ENCODE peak calls at places on chromosome 13, in six cellular contexts. One of them, this sample, is unnamed.

GRCh38 chr13:97855570-97855970 is 97.9 kb upstream of the IPO5 start:
- DNase-seq in stimulated activated naive CD8-positive, alpha-beta T cell treated with anti-CD3 and anti-CD28 coated beads, Interleukin-15, Interleukin-2, amounts not matched to agents 100 U/mL and 50 U/mL, for 24 hours: peak; percentile 6
- DNase-seq in neural crest cell: peak; percentile 36
- DNase-seq in NCI-H2081: peak; percentile 73
- DNase-seq in G401: peak; percentile 75
- DNase-seq in OCI-M1: peak; percentile 80
- DNase-seq in this sample: peak; percentile 45

GRCh38 chr13:25982908-25983307 is 68.9 kb downstream of the SHISA2 start:
- DNase-seq in stimulated activated naive CD8-positive, alpha-beta T cell treated with anti-CD3 and anti-CD28 coated beads, Interleukin-15, Interleukin-2, amounts not matched to agents 100 U/mL and 50 U/mL, for 24 hours: no peak
- DNase-seq in NCI-H2081: no peak
- DNase-seq in G401: peak; percentile 41
- DNase-seq in neural crest cell: no peak
- DNase-seq in OCI-M1: no peak
- DNase-seq in this sample: no peak

GRCh38 chr13:27917121-27917947 is 2.5 kb upstream of the PDX1 start:
- DNase-seq in G401: no peak
- DNase-seq in stimulated activated naive CD8-positive, alpha-beta T cell treated with anti-CD3 and anti-CD28 coated beads, Interleukin-15, Interleukin-2, amounts not matched to agents 100 U/mL and 50 U/mL, for 24 hours: peak; percentile 18
- DNase-seq in OCI-M1: no peak
- DNase-seq in neural crest cell: no peak
- DNase-seq in NCI-H2081: no peak
- DNase-seq in this sample: no peak

GRCh38 chr13:113051641-113052040 is 54.0 kb upstream of the F7 start:
- DNase-seq in NCI-H2081: no peak
- DNase-seq in G401: no peak
- DNase-seq in neural crest cell: no peak
- DNase-seq in OCI-M1: no peak
- DNase-seq in stimulated activated naive CD8-positive, alpha-beta T cell treated with anti-CD3 and anti-CD28 coated beads, Interleukin-15, Interleukin-2, amounts not matched to agents 100 U/mL and 50 U/mL, for 24 hours: no peak
- DNase-seq in this sample: no peak

GRCh38 chr13:82772802-82773201 is 1109.5 kb downstream of the SLITRK1 start:
- DNase-seq in stimulated activated naive CD8-positive, alpha-beta T cell treated with anti-CD3 and anti-CD28 coated beads, Interleukin-15, Interleukin-2, amounts not matched to agents 100 U/mL and 50 U/mL, for 24 hours: no peak
- DNase-seq in OCI-M1: peak; percentile 64
- DNase-seq in G401: no peak
- DNase-seq in neural crest cell: no peak
- DNase-seq in NCI-H2081: no peak
- DNase-seq in this sample: no peak

GRCh38 chr13:26377038-26377437 is 123.1 kb downstream of the CDK8 start:
- DNase-seq in neural crest cell: peak; percentile 22
- DNase-seq in stimulated activated naive CD8-positive, alpha-beta T cell treated with anti-CD3 and anti-CD28 coated beads, Interleukin-15, Interleukin-2, amounts not matched to agents 100 U/mL and 50 U/mL, for 24 hours: peak; percentile 4
- DNase-seq in G401: peak; percentile 16
- DNase-seq in OCI-M1: peak; percentile 41
- DNase-seq in NCI-H2081: no peak
- DNase-seq in this sample: no peak

GRCh38 chr13:108609353-108609752 is 20.1 kb upstream of the MYO16 start:
- DNase-seq in G401: no peak
- DNase-seq in NCI-H2081: peak; percentile 4
- DNase-seq in stimulated activated naive CD8-positive, alpha-beta T cell treated with anti-CD3 and anti-CD28 coated beads, Interleukin-15, Interleukin-2, amounts not matched to agents 100 U/mL and 50 U/mL, for 24 hours: no peak
- DNase-seq in neural crest cell: no peak
- DNase-seq in OCI-M1: peak; percentile 65
- DNase-seq in this sample: no peak

GRCh38 chr13:77112961-77113360 is 86.0 kb upstream of the FBXL3 start:
- DNase-seq in G401: no peak
- DNase-seq in stimulated activated naive CD8-positive, alpha-beta T cell treated with anti-CD3 and anti-CD28 coated beads, Interleukin-15, Interleukin-2, amounts not matched to agents 100 U/mL and 50 U/mL, for 24 hours: no peak
- DNase-seq in neural crest cell: no peak
- DNase-seq in NCI-H2081: no peak
- DNase-seq in OCI-M1: no peak
- DNase-seq in this sample: no peak

GRCh38 chr13:71871180-71871754 is 4.3 kb upstream of the DACH1 start:
- DNase-seq in NCI-H2081: peak; percentile 8
- DNase-seq in G401: no peak
- DNase-seq in stimulated activated naive CD8-positive, alpha-beta T cell treated with anti-CD3 and anti-CD28 coated beads, Interleukin-15, Interleukin-2, amounts not matched to agents 100 U/mL and 50 U/mL, for 24 hours: no peak
- DNase-seq in neural crest cell: no peak
- DNase-seq in OCI-M1: no peak
- DNase-seq in this sample: no peak

GRCh38 chr13:59776924-59777690 is 386.6 kb downstream of the DIAPH3 start:
- DNase-seq in stimulated activated naive CD8-positive, alpha-beta T cell treated with anti-CD3 and anti-CD28 coated beads, Interleukin-15, Interleukin-2, amounts not matched to agents 100 U/mL and 50 U/mL, for 24 hours: no peak
- DNase-seq in neural crest cell: no peak
- DNase-seq in NCI-H2081: no peak
- DNase-seq in OCI-M1: no peak
- DNase-seq in G401: no peak
- DNase-seq in this sample: peak; percentile 67

GRCh38 chr13:52348081-52348480 is 57.9 kb downstream of the THSD1 start:
- DNase-seq in neural crest cell: no peak
- DNase-seq in stimulated activated naive CD8-positive, alpha-beta T cell treated with anti-CD3 and anti-CD28 coated beads, Interleukin-15, Interleukin-2, amounts not matched to agents 100 U/mL and 50 U/mL, for 24 hours: no peak
- DNase-seq in G401: no peak
- DNase-seq in NCI-H2081: no peak
- DNase-seq in OCI-M1: no peak
- DNase-seq in this sample: peak; percentile 87

GRCh38 chr13:110411316-110412105 is 104.4 kb downstream of the COL4A2 start:
- DNase-seq in stimulated activated naive CD8-positive, alpha-beta T cell treated with anti-CD3 and anti-CD28 coated beads, Interleukin-15, Interleukin-2, amounts not matched to agents 100 U/mL and 50 U/mL, for 24 hours: no peak
- DNase-seq in NCI-H2081: no peak
- DNase-seq in G401: no peak
- DNase-seq in neural crest cell: no peak
- DNase-seq in OCI-M1: no peak
- DNase-seq in this sample: no peak

GRCh38 chr13:80157261-80157942 is 183.5 kb downstream of the SPRY2 start:
- DNase-seq in NCI-H2081: no peak
- DNase-seq in G401: no peak
- DNase-seq in OCI-M1: no peak
- DNase-seq in stimulated activated naive CD8-positive, alpha-beta T cell treated with anti-CD3 and anti-CD28 coated beads, Interleukin-15, Interleukin-2, amounts not matched to agents 100 U/mL and 50 U/mL, for 24 hours: no peak
- DNase-seq in neural crest cell: no peak
- DNase-seq in this sample: no peak

GRCh38 chr13:23752111-23753001 is 136.8 kb downstream of the MIPEP start:
- DNase-seq in NCI-H2081: no peak
- DNase-seq in neural crest cell: no peak
- DNase-seq in OCI-M1: peak; percentile 16
- DNase-seq in stimulated activated naive CD8-positive, alpha-beta T cell treated with anti-CD3 and anti-CD28 coated beads, Interleukin-15, Interleukin-2, amounts not matched to agents 100 U/mL and 50 U/mL, for 24 hours: no peak
- DNase-seq in G401: no peak
- DNase-seq in this sample: no peak

GRCh38 chr13:111920932-111921705 is 145.8 kb upstream of the SOX1 start:
- DNase-seq in OCI-M1: no peak
- DNase-seq in neural crest cell: no peak
- DNase-seq in stimulated activated naive CD8-positive, alpha-beta T cell treated with anti-CD3 and anti-CD28 coated beads, Interleukin-15, Interleukin-2, amounts not matched to agents 100 U/mL and 50 U/mL, for 24 hours: no peak
- DNase-seq in G401: no peak
- DNase-seq in NCI-H2081: no peak
- DNase-seq in this sample: no peak

GRCh38 chr13:66430266-66430665 is 799.9 kb downstream of the PCDH9 start:
- DNase-seq in neural crest cell: no peak
- DNase-seq in stimulated activated naive CD8-positive, alpha-beta T cell treated with anti-CD3 and anti-CD28 coated beads, Interleukin-15, Interleukin-2, amounts not matched to agents 100 U/mL and 50 U/mL, for 24 hours: no peak
- DNase-seq in OCI-M1: no peak
- DNase-seq in G401: no peak
- DNase-seq in NCI-H2081: no peak
- DNase-seq in this sample: no peak

GRCh38 chr13:37621811-37622361 is 23.3 kb upstream of the POSTN start:
- DNase-seq in NCI-H2081: no peak
- DNase-seq in stimulated activated naive CD8-positive, alpha-beta T cell treated with anti-CD3 and anti-CD28 coated beads, Interleukin-15, Interleukin-2, amounts not matched to agents 100 U/mL and 50 U/mL, for 24 hours: no peak
- DNase-seq in neural crest cell: no peak
- DNase-seq in G401: no peak
- DNase-seq in OCI-M1: no peak
- DNase-seq in this sample: peak; percentile 61

GRCh38 chr13:48429036-48429435 is 16.1 kb upstream of the LPAR6 start:
- DNase-seq in OCI-M1: no peak
- DNase-seq in stimulated activated naive CD8-positive, alpha-beta T cell treated with anti-CD3 and anti-CD28 coated beads, Interleukin-15, Interleukin-2, amounts not matched to agents 100 U/mL and 50 U/mL, for 24 hours: no peak
- DNase-seq in G401: no peak
- DNase-seq in neural crest cell: no peak
- DNase-seq in NCI-H2081: no peak
- DNase-seq in this sample: no peak

This sample was measured in GM04503.